ENCODE peak calls at places on chromosome 12, in four cellular contexts. V is HepG2, Z is K562, F is HCT116. E is an unnamed sample.

GRCh38 chr12:68468036-68468435 is 135.9 kb upstream of the MDM1 start:
- DNase-seq in F (no peak), Z (no peak), V (no peak), E (no peak)

GRCh38 chr12:84913151-84913550 is 552 bp upstream of the SLC6A15 start:
- DNase-seq in F (no peak), V (no peak), Z (no peak), E (no peak)

GRCh38 chr12:24591079-24591626 is 357.7 kb downstream of the BCAT1 start:
- DNase-seq in V (no peak), Z (no peak), F (no peak), E (no peak)

GRCh38 chr12:75452675-75453330 is 27.8 kb upstream of the GLIPR1 start:
- DNase-seq in F (no peak), V (no peak), Z (no peak), E (no peak)

GRCh38 chr12:71591601-71592000 is 72.0 kb downstream of the ZFC3H1 start:
- DNase-seq in Z (no peak), V (no peak), F (no peak), E (no peak)

GRCh38 chr12:1246637-1247036 is 255.6 kb downstream of the ERC1 start:
- DNase-seq in F (no peak), Z (no peak), V (no peak), E (no peak)

GRCh38 chr12:32217354-32218310 is 111.0 kb downstream of the BICD1 start:
- DNase-seq in F (no peak), Z (no peak), V (no peak), E (no peak)

GRCh38 chr12:120677765-120678473 is 9.0 kb upstream of the MLEC start:
- DNase-seq in Z (peak), V (no peak), F (no peak), E (peak)

GRCh38 chr12:75568387-75568786 is 57.0 kb upstream of the KRR1 start:
- DNase-seq in Z (no peak), V (no peak), F (no peak), E (no peak)

GRCh38 chr12:77925536-77926108 is 94.9 kb downstream of the NAV3 start:
- DNase-seq in Z (peak), F (peak), V (peak), E (peak)

GRCh38 chr12:121792607-121793500 is 634 bp downstream of the RHOF start:
- DNase-seq in Z (no peak), F (no peak), V (peak), E (no peak)

GRCh38 chr12:67774983-67775587 is 126.5 kb downstream of the DYRK2 start:
- DNase-seq in Z (no peak), V (no peak), F (no peak), E (no peak)

GRCh38 chr12:131764738-131765137 is 53.8 kb downstream of the SFSWAP start:
- DNase-seq in F (no peak), Z (no peak), V (no peak), E (no peak)

GRCh38 chr12:66694666-66695065 is 15.8 kb upstream of the GRIP1 start:
- DNase-seq in V (no peak), F (no peak), Z (no peak), E (no peak)

GRCh38 chr12:66692170-66692569 is 13.3 kb upstream of the GRIP1 start:
- DNase-seq in Z (no peak), V (no peak), F (no peak), E (no peak)

GRCh38 chr12:66695130-66695529 is 16.3 kb upstream of the GRIP1 start:
- DNase-seq in V (no peak), Z (no peak), F (no peak), E (no peak)

GRCh38 chr12:66692986-66693385 is 14.1 kb upstream of the GRIP1 start:
- DNase-seq in F (no peak), V (no peak), Z (no peak), E (no peak)

DNA sequence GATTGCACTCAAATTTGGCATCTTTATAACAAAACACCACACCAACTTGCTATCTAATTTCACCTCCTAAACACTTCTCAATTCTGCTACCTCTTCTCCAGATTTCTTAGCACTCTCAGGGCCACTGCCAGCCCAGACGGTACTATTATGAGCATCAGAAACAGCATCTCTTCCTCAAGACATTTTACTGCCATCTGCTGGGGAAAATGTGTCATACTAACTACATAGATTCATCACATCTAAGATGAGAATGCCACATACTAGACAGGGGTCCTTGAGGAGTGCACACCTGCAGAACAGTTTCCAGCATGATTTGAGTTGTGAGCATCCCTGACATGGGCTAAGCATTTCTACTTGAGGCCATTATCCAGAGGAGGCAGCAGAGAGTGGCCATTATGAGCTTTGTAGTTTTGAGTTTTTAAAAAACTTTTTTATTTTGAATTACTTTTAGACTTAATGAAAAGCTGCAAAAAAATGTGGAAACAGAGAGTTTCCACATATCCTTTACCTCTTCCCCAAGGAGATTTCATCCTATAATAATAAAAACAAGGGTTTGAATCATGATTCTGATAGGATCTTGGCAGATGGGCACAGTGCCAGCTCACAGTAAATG is 15.1 kb upstream of the GRIP1 start:
- DNase-seq in Z (peak), V (peak), F (peak), E (peak)
- TF ChIP-seq ATF3 in Z (no peak), V (no peak), F (no peak), E (no peak)

GRCh38 chr12:21501258-21502163 is at the start of the genes GOLT1B and RECQL:
- DNase-seq in F (peak), V (peak), Z (peak), E (peak)
- TF ChIP-seq REST in F (no peak), V (no peak), Z (no peak), E (no peak)

DNA sequence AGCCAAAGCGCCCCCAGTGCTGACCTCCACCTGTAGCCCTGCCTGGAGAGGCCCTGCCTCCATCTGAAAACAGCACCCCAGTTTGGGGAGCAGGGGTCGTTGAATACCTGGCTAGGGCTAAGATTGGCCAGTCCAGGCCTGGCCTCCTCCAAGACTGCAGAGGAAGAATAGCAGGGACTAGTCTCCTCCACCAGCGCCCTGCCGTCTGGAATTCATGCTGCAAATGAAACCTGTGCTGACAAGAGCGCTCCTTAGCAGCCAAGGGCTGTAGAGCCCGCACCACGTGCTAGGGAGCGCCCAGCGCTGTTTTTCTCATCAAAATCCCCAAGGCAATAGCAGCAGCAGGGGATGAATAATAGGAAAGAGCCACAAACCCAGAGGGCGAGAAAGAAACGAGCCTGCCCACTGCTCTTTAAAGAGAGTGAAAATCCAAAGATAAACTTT is 3.4 kb downstream of the COL2A1 start:
- DNase-seq in F (peak), Z (no peak), V (no peak), E (no peak)
- TF ChIP-seq ATF3 in F (no peak), Z (no peak), V (no peak), E (no peak)

DNA sequence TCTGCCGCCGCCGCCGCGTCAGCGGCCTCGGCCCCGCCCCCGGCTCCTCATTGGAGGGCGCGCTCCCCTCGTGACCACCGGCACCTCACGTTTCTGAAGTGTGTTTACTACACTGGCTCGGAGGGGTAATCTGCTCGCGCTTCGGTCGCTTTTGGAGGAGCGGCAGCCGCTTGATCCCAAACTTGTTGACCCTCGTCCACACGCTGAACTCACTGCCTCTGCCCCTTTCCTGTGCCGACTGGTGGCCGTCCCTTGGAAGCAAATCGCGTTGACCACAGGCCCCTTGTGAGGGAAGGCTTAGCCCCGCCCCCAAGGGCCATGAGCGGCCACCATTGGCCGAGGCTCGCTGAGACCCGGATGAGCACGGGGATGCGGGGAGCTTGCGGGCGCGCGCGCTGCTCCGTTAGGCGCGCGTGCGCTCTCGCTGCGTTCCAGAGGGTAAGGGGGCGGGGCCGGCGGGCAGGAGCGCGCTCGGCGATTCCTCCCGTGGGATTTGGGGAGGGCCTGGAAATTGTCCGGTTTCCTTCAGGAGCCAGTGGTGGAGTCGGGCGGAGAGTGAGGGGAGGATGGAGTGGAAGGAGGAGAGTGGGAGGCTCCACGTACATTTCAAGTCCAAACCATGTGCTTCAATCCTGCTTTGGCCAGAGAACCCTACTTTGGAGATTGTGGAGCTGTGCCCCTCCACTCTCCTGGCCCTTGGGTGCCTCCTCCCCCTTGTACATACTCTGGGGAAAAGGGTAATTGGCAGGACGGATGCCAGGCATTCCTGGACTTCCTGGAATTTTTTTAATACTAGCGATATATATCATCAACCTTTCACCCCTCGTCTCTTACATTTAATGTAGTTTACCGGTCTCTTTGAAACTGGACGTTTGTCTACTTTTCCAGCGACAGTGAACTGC is at the start of gene CRY1:
- DNase-seq in F (peak), V (peak), Z (peak), E (peak)
- TF ChIP-seq REST in F (no peak), V (no peak), Z (no peak), E (no peak)

DNA sequence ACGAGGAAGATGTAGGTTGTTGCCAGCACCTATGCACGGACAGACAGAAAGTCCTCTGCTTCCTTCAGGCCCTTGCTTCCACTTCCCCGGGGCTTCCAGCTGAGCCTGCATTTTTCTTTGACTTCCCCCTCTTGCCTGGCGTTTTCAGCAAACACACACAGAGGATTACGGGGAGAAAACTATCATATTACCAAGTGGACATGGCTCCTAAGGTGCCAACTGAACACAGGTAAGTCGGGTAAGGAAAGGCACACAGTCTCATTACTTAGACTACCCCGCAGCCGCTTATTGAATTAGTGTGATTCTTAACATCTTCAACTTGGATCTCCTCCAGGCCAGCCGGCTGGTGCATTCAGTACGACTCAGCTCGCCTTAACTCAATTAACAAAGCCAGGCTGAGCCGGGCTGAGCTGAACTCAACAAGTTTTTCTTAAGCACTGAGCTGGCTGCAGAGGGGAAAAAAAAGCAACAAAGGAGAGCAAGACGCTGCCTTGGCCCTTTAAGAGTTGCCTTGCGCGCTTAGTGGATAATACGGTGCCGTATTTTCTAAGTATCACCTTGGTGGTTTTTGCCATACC is 19.2 kb upstream of the MAP1LC3B2 start:
- DNase-seq in F (no peak), Z (no peak), V (no peak), E (no peak)
- TF ChIP-seq ATF3 in F (no peak), Z (no peak), V (no peak), E (no peak)

GRCh38 chr12:90311561-90311960 is 602.9 kb upstream of the ATP2B1 start:
- DNase-seq in V (no peak), Z (no peak), F (no peak), E (no peak)
- TF ChIP-seq REST in V (no peak), Z (no peak), F (no peak), E (no peak)

GRCh38 chr12:98754095-98754494 is 109.0 kb downstream of the APAF1 start:
- DNase-seq in V (peak), F (no peak), Z (peak), E (peak)
- TF ChIP-seq ATF3 in V (peak), F (no peak), Z (peak), E (no peak)

GRCh38 chr12:66169221-66170170 is at the start of gene TMBIM4:
- DNase-seq in F (peak), V (peak), Z (peak), E (peak)
- TF ChIP-seq REST in F (no peak), V (peak), Z (peak), E (peak)

DNA sequence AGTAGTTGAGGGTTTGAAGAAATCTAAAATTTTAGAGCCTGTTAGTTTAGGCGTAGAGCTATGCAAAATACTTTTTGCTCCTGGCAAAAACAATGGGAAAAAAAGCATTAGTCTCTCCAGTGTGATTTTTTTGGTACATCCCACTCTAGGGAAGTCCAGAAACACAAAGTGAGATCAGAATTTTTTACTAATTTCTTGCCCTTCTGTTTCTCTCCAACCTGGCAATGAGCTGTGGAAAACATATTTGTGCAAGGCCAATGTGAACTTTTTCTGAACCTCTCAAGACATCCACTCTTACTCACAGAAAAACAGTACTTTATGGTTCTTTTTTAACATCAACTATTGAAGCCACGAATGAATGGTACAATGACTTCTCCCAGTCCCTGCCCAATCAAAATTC is 56.9 kb upstream of the DCN start:
- DNase-seq in Z (no peak), F (no peak), V (no peak), E (no peak)
- TF ChIP-seq ATF3 in Z (no peak), F (no peak), V (no peak), E (no peak)

E was measured in GM12878.